ENCODE peak calls at places on chromosomes 4 and X, in five cellular contexts. Q is cardiac muscle cell, W is left ventricle myocardium inferior, Z is brain microvascular endothelial cell, D is lower lobe of right lung. L is an unnamed sample.

GRCh38 chrX:45709381-45709780 is 508.7 kb upstream of the DIPK2B start:
- DNase-seq in Q (no peak), W (no peak), Z (no peak), D (no peak), L (no peak)

GRCh38 chr4:25923745-25924144 is 9.7 kb downstream of the SMIM20 start:
- DNase-seq in Q (no peak), W (no peak), Z (no peak), D (no peak), L (no peak)

GRCh38 chr4:304987-305680 is at the start of gene ZNF732:
- DNase-seq in Q (peak; percentile 87), W (peak; percentile 31), Z (peak; percentile 86), D (no peak), L (no peak)

GRCh38 chrX:124341361-124342132 is 4.8 kb upstream of the SH2D1A start:
- DNase-seq in Q (no peak), W (no peak), Z (no peak), D (no peak), L (no peak)

GRCh38 chr4:33060873-33061542 is 2340.8 kb downstream of the PCDH7 start:
- DNase-seq in Q (peak; percentile 75), W (no peak), Z (peak; percentile 50), D (no peak), L (peak; percentile 62)

GRCh38 chrX:133983243-133983973 is 2.0 kb downstream of the GPC3 start:
- DNase-seq in Q (no peak), W (no peak), Z (no peak), D (no peak), L (no peak)

GRCh38 chr4:121119715-121120114 is 44.4 kb downstream of the TNIP3 start:
- DNase-seq in Q (no peak), W (no peak), Z (no peak), D (no peak), L (no peak)

GRCh38 chr4:158610790-158611189 is 60.9 kb downstream of the C4orf46 start:
- DNase-seq in Q (peak; percentile 35), W (no peak), Z (peak; percentile 19), D (no peak), L (no peak)

GRCh38 chr4:55475394-55476243 is 71.1 kb downstream of the CLOCK start:
- DNase-seq in Q (peak; percentile 74), W (no peak), Z (peak; percentile 83), D (no peak), L (no peak)

GRCh38 chrX:129663171-129663570 is 8.4 kb upstream of the APLN start:
- DNase-seq in Q (peak; percentile 82), W (no peak), Z (peak; percentile 61), D (no peak), L (no peak)

GRCh38 chr4:123986268-123986798 is 589.7 kb downstream of the SPRY1 start:
- DNase-seq in Q (peak; percentile 95), W (peak; percentile 53), Z (peak; percentile 93), D (no peak), L (peak; percentile 63)

GRCh38 chr4:160371446-160371845 is 1268.6 kb downstream of the RAPGEF2 start:
- DNase-seq in Q (no peak), W (no peak), Z (no peak), D (no peak), L (no peak)

GRCh38 chr4:90958256-90958895 is 831.2 kb downstream of the CCSER1 start:
- DNase-seq in Q (peak; percentile 51), W (no peak), Z (peak; percentile 25), D (no peak), L (no peak)

GRCh38 chrX:132292753-132293152 is 73.5 kb upstream of the RAP2C start:
- DNase-seq in Q (peak; percentile 74), W (no peak), Z (peak; percentile 28), D (no peak), L (no peak)

GRCh38 chr4:41665808-41666207 is 82.7 kb downstream of the PHOX2B start:
- DNase-seq in Q (no peak), W (no peak), Z (no peak), D (no peak), L (no peak)

GRCh38 chr4:153750197-153750817 is 9.5 kb downstream of the RNF175 start:
- DNase-seq in Q (peak; percentile 87), W (no peak), Z (peak; percentile 78), D (no peak), L (peak; percentile 77)

GRCh38 chr4:154714339-154715040 is 29.3 kb upstream of the LRAT start:
- DNase-seq in Q (no peak), W (no peak), Z (no peak), D (no peak), L (no peak)

GRCh38 chr4:76993787-76994641 is 44.5 kb downstream of the SEPTIN11 start:
- DNase-seq in Q (no peak), W (no peak), Z (no peak), D (no peak), L (no peak)

GRCh38 chr4:28443371-28443770 is 1582.7 kb downstream of the STIM2 start:
- DNase-seq in Q (no peak), W (no peak), Z (no peak), D (no peak), L (no peak)

GRCh38 chr4:83686166-83686565 is 150.3 kb downstream of the GPAT3 start:
- DNase-seq in Q (no peak), W (no peak), Z (no peak), D (no peak), L (no peak)

GRCh38 chr4:184536881-184537248 is 62.5 kb upstream of the IRF2 start:
- DNase-seq in Q (no peak), W (no peak), Z (no peak), D (no peak), L (no peak)

GRCh38 chrX:131199086-131199485 is 90.0 kb downstream of the IGSF1 start:
- DNase-seq in Q (no peak), W (no peak), Z (no peak), D (no peak), L (no peak)

GRCh38 chr4:152165146-152165545 is 370.7 kb downstream of the FBXW7 start:
- DNase-seq in Q (no peak), W (no peak), Z (no peak), D (no peak), L (no peak)

GRCh38 chr4:44186850-44187246 is 261.8 kb downstream of the KCTD8 start:
- DNase-seq in Q (no peak), W (no peak), Z (no peak), D (no peak), L (no peak)

GRCh38 chr4:6962211-6963041 is 52.8 kb downstream of the TBC1D14 start:
- DNase-seq in Q (no peak), W (no peak), Z (no peak), D (no peak), L (no peak)

GRCh38 chrX:81354954-81355353 is 153.1 kb downstream of the SH3BGRL start:
- DNase-seq in Q (no peak), W (no peak), Z (no peak), D (no peak), L (no peak)

GRCh38 chr4:32697281-32697814 is 1977.2 kb downstream of the PCDH7 start:
- DNase-seq in Q (no peak), W (no peak), Z (no peak), D (no peak), L (no peak)

GRCh38 chr4:105147226-105148151 is 813 bp downstream of the TET2 start:
- DNase-seq in Q (peak; percentile 44), W (no peak), Z (no peak), D (peak; percentile 47), L (peak; percentile 30)

GRCh38 chr4:128558896-128559669 is 250.4 kb upstream of the JADE1 start:
- DNase-seq in Q (peak; percentile 55), W (no peak), Z (no peak), D (no peak), L (no peak)

GRCh38 chrX:137427061-137427778 is 138.7 kb upstream of the ZIC3 start:
- DNase-seq in Q (no peak), W (no peak), Z (no peak), D (no peak), L (no peak)

GRCh38 chr4:38145741-38146140 is 185.5 kb downstream of the PTTG2 start:
- DNase-seq in Q (peak; percentile 91), W (no peak), Z (peak; percentile 82), D (no peak), L (no peak)

GRCh38 chr4:8606476-8606875 is 13.9 kb downstream of the CPZ start:
- DNase-seq in Q (no peak), W (no peak), Z (no peak), D (no peak), L (no peak)

GRCh38 chr4:78512357-78512920 is 39.1 kb upstream of the ANXA3 start:
- DNase-seq in Q (peak; percentile 40), W (no peak), Z (no peak), D (peak; percentile 51), L (no peak)

GRCh38 chr4:14871676-14872430 is 130.4 kb upstream of the CPEB2 start:
- DNase-seq in Q (no peak), W (no peak), Z (no peak), D (peak; percentile 61), L (no peak)

GRCh38 chr4:125116431-125116830 is 198.3 kb upstream of the FAT4 start:
- DNase-seq in Q (no peak), W (no peak), Z (no peak), D (no peak), L (no peak)

DNA sequence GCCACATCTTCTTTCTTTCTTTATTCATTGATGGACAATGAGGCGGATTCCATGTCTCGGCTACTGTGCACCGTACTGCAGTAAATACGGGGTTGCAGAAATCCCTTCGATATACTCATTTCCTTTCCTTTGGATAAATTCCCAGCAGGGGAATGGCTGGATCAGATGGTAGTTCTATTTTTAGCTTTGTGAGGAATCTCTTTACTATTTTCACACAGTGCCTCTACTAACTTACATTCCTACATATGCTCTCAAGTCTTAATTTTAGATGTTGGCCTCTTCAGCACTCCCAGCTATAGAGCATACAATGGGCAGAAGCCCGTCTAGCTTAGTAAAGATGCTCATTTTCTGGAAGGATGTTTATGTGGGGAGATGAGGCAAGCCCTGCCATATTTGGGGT is 317.4 kb downstream of the ASMT start:
- DNase-seq in Q (peak; percentile 36), W (no peak), Z (peak; percentile 71), D (no peak), L (no peak)
- H3K27ac ChIP-seq in Q (peak overlapping the region; percentile 84), W (no peak overlapping the region), Z (peak overlapping the region; percentile 60), D (no peak overlapping the region), L (no peak overlapping the region)

GRCh38 chrX:154365052-154365600 is 9.3 kb downstream of the FLNA start:
- DNase-seq in Q (no peak), W (no peak), Z (no peak), D (no peak), L (no peak)

GRCh38 chrX:154362085-154362742 is 12.2 kb downstream of the FLNA start:
- DNase-seq in Q (no peak), W (no peak), Z (no peak), D (no peak), L (no peak)

GRCh38 chrX:154365997-154366665 is 8.3 kb downstream of the FLNA start:
- DNase-seq in Q (no peak), W (no peak), Z (no peak), D (no peak), L (no peak)

GRCh38 chrX:154366666-154367055 is 7.8 kb downstream of the FLNA start:
- DNase-seq in Q (no peak), W (peak; percentile 56), Z (no peak), D (no peak), L (no peak)

GRCh38 chrX:154363706-154364439 is 10.6 kb downstream of the FLNA start:
- DNase-seq in Q (no peak), W (no peak), Z (no peak), D (no peak), L (no peak)
- H3K36me3 ChIP-seq in Q (peaks cover 74% of the 10 kb centered on the region), W (peaks cover 86% of the 10 kb centered on the region), Z (peaks cover 74% of the 10 kb centered on the region), D (peaks cover 92% of the 10 kb centered on the region), L (peaks cover 90% of the 10 kb centered on the region)

GRCh38 chr4:146029147-146029546 is 90.5 kb upstream of the ZNF827 start:
- DNase-seq in Q (no peak), W (no peak), Z (no peak), D (no peak), L (no peak)
- H3K4me3 ChIP-seq in Q (no peak overlapping the region), W (no peak overlapping the region), Z (no peak overlapping the region), D (no peak overlapping the region), L (no peak overlapping the region)

GRCh38 chr4:2861631-2862436 is 18.2 kb downstream of the ADD1 start:
- DNase-seq in Q (no peak), W (no peak), Z (no peak), D (no peak), L (no peak)
- H3K27ac ChIP-seq in Q (peak overlapping the region; percentile 94), W (peak overlapping the region; percentile 76), Z (peak overlapping the region; percentile 41), D (peak overlapping the region; percentile 56), L (no peak overlapping the region)